ENCODE peak calls at places on chromosomes 7 and 10, in nine cellular contexts. One of them, this sample, is unnamed.

GRCh38 chr10:97355571-97355975 is 21.0 kb upstream of the FRAT2 start:
- DNase-seq in CD4-positive, alpha-beta T cell: no peak
- DNase-seq in NCI-H1694 treated with DMSO at 0.1 percent for 48 hours: no peak
- DNase-seq in hippocampal formation: peak
- DNase-seq in T-helper 9 cell: no peak
- DNase-seq in DMS153: no peak
- DNase-seq in HS-5: no peak
- DNase-seq in activated CD4-positive, alpha-beta T cell treated with anti-CD3 and anti-CD28 coated beads, Interleukin-2, amount 50 U/mL, for 1 hour: no peak
- DNase-seq in non-pigmented ciliary epithelial cell: no peak
- DNase-seq in this sample: no peak

GRCh38 chr10:117719558-117719957 is 177.0 kb downstream of the EMX2 start:
- DNase-seq in NCI-H1694 treated with DMSO at 0.1 percent for 48 hours: no peak
- DNase-seq in HS-5: no peak
- DNase-seq in activated CD4-positive, alpha-beta T cell treated with anti-CD3 and anti-CD28 coated beads, Interleukin-2, amount 50 U/mL, for 1 hour: no peak
- DNase-seq in non-pigmented ciliary epithelial cell: no peak
- DNase-seq in T-helper 9 cell: no peak
- DNase-seq in DMS153: no peak
- DNase-seq in CD4-positive, alpha-beta T cell: no peak
- DNase-seq in hippocampal formation: no peak
- DNase-seq in this sample: peak

GRCh38 chr7:134891262-134892001 is 94.9 kb upstream of the AGBL3 start:
- DNase-seq in T-helper 9 cell: no peak
- DNase-seq in NCI-H1694 treated with DMSO at 0.1 percent for 48 hours: no peak
- DNase-seq in DMS153: peak
- DNase-seq in activated CD4-positive, alpha-beta T cell treated with anti-CD3 and anti-CD28 coated beads, Interleukin-2, amount 50 U/mL, for 1 hour: no peak
- DNase-seq in hippocampal formation: peak
- DNase-seq in non-pigmented ciliary epithelial cell: peak
- DNase-seq in HS-5: peak
- DNase-seq in CD4-positive, alpha-beta T cell: no peak
- DNase-seq in this sample: no peak

GRCh38 chr7:64802699-64803098 is 8.5 kb downstream of the ZNF138 start:
- DNase-seq in DMS153: no peak
- DNase-seq in T-helper 9 cell: no peak
- DNase-seq in CD4-positive, alpha-beta T cell: no peak
- DNase-seq in non-pigmented ciliary epithelial cell: no peak
- DNase-seq in activated CD4-positive, alpha-beta T cell treated with anti-CD3 and anti-CD28 coated beads, Interleukin-2, amount 50 U/mL, for 1 hour: no peak
- DNase-seq in hippocampal formation: no peak
- DNase-seq in HS-5: no peak
- DNase-seq in NCI-H1694 treated with DMSO at 0.1 percent for 48 hours: no peak
- DNase-seq in this sample: no peak

GRCh38 chr7:69643708-69644445 is 45.6 kb downstream of the AUTS2 start:
- DNase-seq in CD4-positive, alpha-beta T cell: no peak
- DNase-seq in non-pigmented ciliary epithelial cell: no peak
- DNase-seq in hippocampal formation: no peak
- DNase-seq in NCI-H1694 treated with DMSO at 0.1 percent for 48 hours: no peak
- DNase-seq in T-helper 9 cell: no peak
- DNase-seq in HS-5: no peak
- DNase-seq in DMS153: no peak
- DNase-seq in activated CD4-positive, alpha-beta T cell treated with anti-CD3 and anti-CD28 coated beads, Interleukin-2, amount 50 U/mL, for 1 hour: no peak
- DNase-seq in this sample: no peak

GRCh38 chr7:81645435-81645834 is 124.4 kb downstream of the HGF start:
- DNase-seq in hippocampal formation: no peak
- DNase-seq in non-pigmented ciliary epithelial cell: no peak
- DNase-seq in activated CD4-positive, alpha-beta T cell treated with anti-CD3 and anti-CD28 coated beads, Interleukin-2, amount 50 U/mL, for 1 hour: no peak
- DNase-seq in DMS153: no peak
- DNase-seq in T-helper 9 cell: no peak
- DNase-seq in CD4-positive, alpha-beta T cell: no peak
- DNase-seq in NCI-H1694 treated with DMSO at 0.1 percent for 48 hours: no peak
- DNase-seq in HS-5: no peak
- DNase-seq in this sample: no peak

GRCh38 chr7:47301078-47301477 is 280.8 kb downstream of the TNS3 start:
- DNase-seq in DMS153: no peak
- DNase-seq in T-helper 9 cell: no peak
- DNase-seq in activated CD4-positive, alpha-beta T cell treated with anti-CD3 and anti-CD28 coated beads, Interleukin-2, amount 50 U/mL, for 1 hour: no peak
- DNase-seq in HS-5: no peak
- DNase-seq in hippocampal formation: no peak
- DNase-seq in non-pigmented ciliary epithelial cell: no peak
- DNase-seq in NCI-H1694 treated with DMSO at 0.1 percent for 48 hours: no peak
- DNase-seq in CD4-positive, alpha-beta T cell: no peak
- DNase-seq in this sample: no peak

GRCh38 chr7:139682136-139683013 is 95.4 kb downstream of the HIPK2 start:
- DNase-seq in DMS153: no peak
- DNase-seq in NCI-H1694 treated with DMSO at 0.1 percent for 48 hours: no peak
- DNase-seq in hippocampal formation: no peak
- DNase-seq in HS-5: peak
- DNase-seq in CD4-positive, alpha-beta T cell: no peak
- DNase-seq in T-helper 9 cell: no peak
- DNase-seq in activated CD4-positive, alpha-beta T cell treated with anti-CD3 and anti-CD28 coated beads, Interleukin-2, amount 50 U/mL, for 1 hour: no peak
- DNase-seq in non-pigmented ciliary epithelial cell: peak
- DNase-seq in this sample: no peak

GRCh38 chr10:15789793-15790525 is 70.2 kb upstream of the ITGA8 start:
- DNase-seq in T-helper 9 cell: no peak
- DNase-seq in DMS153: no peak
- DNase-seq in hippocampal formation: no peak
- DNase-seq in activated CD4-positive, alpha-beta T cell treated with anti-CD3 and anti-CD28 coated beads, Interleukin-2, amount 50 U/mL, for 1 hour: no peak
- DNase-seq in CD4-positive, alpha-beta T cell: no peak
- DNase-seq in NCI-H1694 treated with DMSO at 0.1 percent for 48 hours: no peak
- DNase-seq in HS-5: peak
- DNase-seq in non-pigmented ciliary epithelial cell: peak
- DNase-seq in this sample: no peak

GRCh38 chr10:88594482-88594881 is 7.9 kb downstream of the LIPJ start:
- DNase-seq in HS-5: no peak
- DNase-seq in DMS153: no peak
- DNase-seq in NCI-H1694 treated with DMSO at 0.1 percent for 48 hours: no peak
- DNase-seq in activated CD4-positive, alpha-beta T cell treated with anti-CD3 and anti-CD28 coated beads, Interleukin-2, amount 50 U/mL, for 1 hour: no peak
- DNase-seq in CD4-positive, alpha-beta T cell: no peak
- DNase-seq in T-helper 9 cell: no peak
- DNase-seq in non-pigmented ciliary epithelial cell: no peak
- DNase-seq in hippocampal formation: no peak
- DNase-seq in this sample: no peak

GRCh38 chr10:127907411-127908105 is 655 bp downstream of the PTPRE start:
- DNase-seq in hippocampal formation: no peak
- DNase-seq in non-pigmented ciliary epithelial cell: no peak
- DNase-seq in NCI-H1694 treated with DMSO at 0.1 percent for 48 hours: no peak
- DNase-seq in CD4-positive, alpha-beta T cell: no peak
- DNase-seq in HS-5: no peak
- DNase-seq in activated CD4-positive, alpha-beta T cell treated with anti-CD3 and anti-CD28 coated beads, Interleukin-2, amount 50 U/mL, for 1 hour: no peak
- DNase-seq in T-helper 9 cell: no peak
- DNase-seq in DMS153: no peak
- DNase-seq in this sample: no peak

This sample was measured in NCI-H146.